ENCODE peak calls at places on chromosomes 16 and 17, in seven cellular contexts. T, Q, X, S, K, Z and C are unnamed samples.

GRCh38 chr17:53949473-53950090 is 126.9 kb downstream of the KIF2B start:
- DNase-seq in T (no peak), Q (no peak), X (no peak), S (no peak), K (no peak), Z (no peak), C (no peak)

GRCh38 chr17:44314869-44315661 is 6.7 kb downstream of the RUNDC3A start:
- DNase-seq in T (no peak), Q (peak; percentile 62), X (peak; percentile 25), S (peak; percentile 81), K (no peak), Z (no peak), C (peak; percentile 97)

GRCh38 chr17:7982666-7983065 is 19.7 kb upstream of the GUCY2D start:
- DNase-seq in T (no peak), Q (no peak), X (no peak), S (no peak), K (no peak), Z (no peak), C (peak; percentile 65)

GRCh38 chr16:73037331-73037745 is 10.6 kb downstream of the ZFHX3 start:
- DNase-seq in T (no peak), Q (no peak), X (peak; percentile 61), S (no peak), K (no peak), Z (no peak), C (no peak)

GRCh38 chr16:84453061-84453752 is 51.3 kb downstream of the MEAK7 start:
- DNase-seq in T (no peak), Q (no peak), X (no peak), S (no peak), K (no peak), Z (no peak), C (no peak)

GRCh38 chr16:23597003-23597756 is 1.1 kb upstream of the NDUFAB1 start:
- DNase-seq in T (peak; percentile 50), Q (peak; percentile 54), X (peak; percentile 42), S (peak; percentile 47), K (no peak), Z (peak; percentile 71), C (no peak)

GRCh38 chr17:27218719-27219488 is 75.0 kb upstream of the WSB1 start:
- DNase-seq in T (no peak), Q (no peak), X (no peak), S (no peak), K (peak; percentile 77), Z (no peak), C (no peak)

GRCh38 chr17:30378191-30378796 is 433 bp upstream of the CPD start:
- DNase-seq in T (no peak), Q (peak; percentile 45), X (peak; percentile 58), S (peak; percentile 59), K (no peak), Z (no peak), C (no peak)

GRCh38 chr17:13594310-13594709 is 7.4 kb downstream of the HS3ST3A1 start:
- DNase-seq in T (no peak), Q (no peak), X (peak; percentile 47), S (no peak), K (no peak), Z (no peak), C (no peak)

GRCh38 chr17:51260960-51261958 is 913 bp downstream of the UTP18 start:
- DNase-seq in T (peak; percentile 35), Q (peak; percentile 84), X (peak; percentile 90), S (peak; percentile 90), K (no peak), Z (peak; percentile 49), C (no peak)

GRCh38 chr17:3030096-3030495 is 33.3 kb downstream of the OR1D5 start:
- DNase-seq in T (no peak), Q (no peak), X (no peak), S (no peak), K (no peak), Z (no peak), C (no peak)

GRCh38 chr16:91484-91883 is 13.5 kb downstream of the MPG start:
- DNase-seq in T (no peak), Q (no peak), X (no peak), S (no peak), K (no peak), Z (no peak), C (no peak)

GRCh38 chr16:71513302-71513701 is 12.9 kb upstream of the CHST4 start:
- DNase-seq in T (no peak), Q (no peak), X (no peak), S (no peak), K (no peak), Z (no peak), C (no peak)

GRCh38 chr17:29562615-29563014 is 4.2 kb downstream of the ABHD15 start:
- DNase-seq in T (no peak), Q (no peak), X (no peak), S (peak; percentile 36), K (no peak), Z (no peak), C (no peak)

GRCh38 chr17:55540414-55541091 is 29.3 kb upstream of the SMIM36 start:
- DNase-seq in T (no peak), Q (no peak), X (no peak), S (no peak), K (no peak), Z (no peak), C (no peak)

GRCh38 chr16:73054131-73054496 is 6.2 kb upstream of the ZFHX3 start:
- DNase-seq in T (no peak), Q (no peak), X (peak; percentile 72), S (no peak), K (no peak), Z (no peak), C (no peak)

GRCh38 chr16:82915139-82915824 is 288.5 kb downstream of the CDH13 start:
- DNase-seq in T (no peak), Q (no peak), X (no peak), S (no peak), K (no peak), Z (no peak), C (no peak)

GRCh38 chr16:4356820-4357219 is 5.7 kb upstream of the PAM16 start:
- DNase-seq in T (no peak), Q (no peak), X (no peak), S (no peak), K (no peak), Z (no peak), C (no peak)

GRCh38 chr16:4358236-4358635 is 7.1 kb upstream of the PAM16 start:
- DNase-seq in T (no peak), Q (no peak), X (no peak), S (no peak), K (no peak), Z (no peak), C (no peak)

GRCh38 chr16:4359914-4360313 is 8.8 kb upstream of the PAM16 start:
- DNase-seq in T (no peak), Q (no peak), X (no peak), S (no peak), K (no peak), Z (no peak), C (no peak)

GRCh38 chr16:4360538-4361021 is 9.5 kb upstream of the PAM16 start:
- DNase-seq in T (no peak), Q (peak; percentile 77), X (peak; percentile 81), S (no peak), K (no peak), Z (no peak), C (peak; percentile 76)

DNA sequence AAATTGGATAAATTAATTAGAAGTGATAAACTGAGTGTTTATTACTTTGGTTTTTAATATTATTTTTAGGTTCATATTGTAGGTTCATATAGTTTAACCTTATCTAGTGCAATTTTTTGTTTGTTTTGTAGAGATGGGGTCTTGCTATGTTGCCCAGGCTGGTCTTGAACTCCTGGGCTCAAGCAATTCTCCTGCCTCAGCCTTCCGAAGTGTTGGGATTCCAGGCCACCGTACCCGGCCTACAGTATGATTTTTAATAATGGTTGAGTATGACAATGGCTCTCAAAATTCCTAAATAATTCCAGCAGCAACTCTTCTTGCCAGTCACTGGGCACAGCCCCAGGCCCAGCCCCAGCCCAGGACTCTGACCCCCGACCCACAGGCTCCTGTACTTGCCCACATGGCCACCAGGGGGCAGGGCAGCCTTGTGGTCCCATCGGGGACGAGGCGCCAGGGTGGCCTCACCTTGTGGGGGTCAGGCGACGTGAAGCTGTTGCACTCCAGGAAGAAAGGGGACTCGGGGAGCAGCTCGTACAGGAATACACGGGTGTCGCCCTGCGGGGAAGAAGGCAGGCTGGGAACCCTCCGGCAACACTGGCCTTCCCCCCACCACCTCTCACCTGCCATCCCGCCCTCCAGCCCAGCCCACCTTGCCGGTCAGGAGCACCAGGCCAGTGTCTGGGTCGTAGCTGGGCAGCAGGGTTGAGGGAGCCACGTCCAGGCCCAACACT is 7.9 kb upstream of the PAM16 start:
- DNase-seq in T (no peak), Q (peak; percentile 79), X (peak; percentile 93), S (peak; percentile 99), K (no peak), Z (peak; percentile 53), C (peak; percentile 60)
- TF ChIP-seq JUND in T (no peak), Q (no peak), X (no peak), S (peak; percentile 21), K (no peak), Z (no peak), C (no peak)

DNA sequence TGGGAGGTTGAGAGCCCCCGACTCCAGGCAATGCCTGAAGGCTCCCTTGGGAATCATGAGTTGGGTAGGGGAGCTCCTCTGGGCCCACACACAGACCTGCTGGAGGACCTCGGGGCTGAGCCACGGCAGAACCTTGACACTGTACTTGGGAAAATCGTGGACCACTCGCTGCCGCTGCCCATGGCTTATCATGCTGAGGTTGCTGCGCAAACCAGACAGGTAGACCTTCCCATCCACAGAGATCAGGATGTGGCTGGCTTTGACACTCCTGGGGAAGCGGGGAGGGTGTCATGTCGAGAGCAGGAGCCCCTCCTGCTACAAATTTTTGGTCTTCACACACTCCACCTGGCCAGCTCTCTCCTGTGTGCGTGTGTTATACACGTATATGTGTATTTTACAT is 7.2 kb upstream of the LIMD2 start:
- DNase-seq in T (no peak), Q (no peak), X (no peak), S (no peak), K (no peak), Z (no peak), C (no peak)
- TF ChIP-seq JUND in T (no peak), Q (no peak), X (no peak), S (no peak), K (no peak), Z (no peak), C (no peak)

DNA sequence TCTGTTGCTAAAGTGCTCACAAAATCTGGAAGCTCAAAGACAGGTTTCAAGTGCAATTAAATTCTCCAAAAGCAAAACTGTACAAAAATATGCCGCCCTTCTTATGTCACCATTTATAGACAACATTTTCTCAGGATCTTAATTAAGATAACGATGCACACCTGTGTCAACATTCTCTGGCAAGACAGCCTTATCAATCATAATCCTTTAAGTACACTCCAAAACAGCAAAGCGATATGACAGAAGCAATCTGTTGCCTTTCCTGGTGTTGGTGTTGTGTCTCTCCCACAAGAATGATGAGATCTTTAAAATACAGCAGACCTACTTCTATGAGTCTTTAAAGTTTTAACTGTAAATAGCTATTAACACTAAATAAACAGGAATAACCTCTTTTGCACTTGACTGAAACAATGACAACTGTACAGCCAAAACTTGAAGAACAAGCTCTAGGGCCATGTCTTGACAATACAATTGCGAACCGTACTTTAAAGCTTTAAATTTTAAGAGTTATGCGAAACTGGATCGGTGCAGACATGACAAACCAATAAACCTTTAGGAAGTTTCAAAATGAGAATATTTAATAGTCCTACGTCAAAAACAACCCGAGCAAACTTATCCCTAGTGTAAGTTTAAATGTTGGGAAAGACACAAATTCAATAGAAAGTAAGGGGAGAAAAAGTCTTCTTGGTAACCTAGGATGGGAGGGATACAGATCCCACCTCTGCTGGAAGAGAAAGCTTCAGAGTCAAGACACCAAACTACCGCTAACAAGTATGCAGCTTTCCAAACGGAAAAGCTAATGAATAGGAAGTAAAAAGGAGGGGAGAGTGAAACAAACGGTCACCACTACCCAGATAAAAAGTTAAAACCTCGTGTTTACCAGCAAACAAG is 3.3 kb upstream of the IRX5 start:
- DNase-seq in T (no peak), Q (no peak), X (no peak), S (no peak), K (no peak), Z (no peak), C (peak; percentile 88)
- TF ChIP-seq JUND in T (no peak), Q (no peak), X (no peak), S (no peak), K (no peak), Z (no peak), C (peak; percentile 68)

GRCh38 chr16:48193846-48194245 is 38.1 kb upstream of the ABCC12 start:
- DNase-seq in T (no peak), Q (no peak), X (no peak), S (no peak), K (no peak), Z (no peak), C (no peak)
- TF ChIP-seq JUND in T (no peak), Q (no peak), X (no peak), S (no peak), K (no peak), Z (no peak), C (no peak)